ENCODE peak calls at places on chromosomes 7 and 10, in ten cellular contexts. B is GM12878, S is GM23338, Y is HL-60, D is prostate gland, I is HCT116, X is spleen, O is GM12892, Z is Panc1, P is SK-N-SH. G is an unnamed sample.
A peak's percentile ranks its signal among the peaks of the same experiment; 100 is the strongest.

GRCh38 chr10:50417486-50417905 is 166.2 kb upstream of the ASAH2 start:
- DNase-seq in B (no peak), S (peak; percentile 18), Y (no peak), D (no peak), I (no peak), X (no peak), O (no peak), Z (no peak), P (peak; percentile 11), G (peak; percentile 50)

GRCh38 chr7:51369746-51370145 is 53.1 kb upstream of the COBL start:
- DNase-seq in B (no peak), S (peak; percentile 60), Y (no peak), D (no peak), I (no peak), X (no peak), O (no peak), Z (no peak), P (no peak), G (no peak)

GRCh38 chr7:98994046-98994944 is 116.0 kb downstream of the TRRAP start:
- DNase-seq in B (no peak), S (no peak), Y (no peak), D (no peak), I (no peak), X (no peak), O (no peak), Z (no peak), P (no peak), G (no peak)

GRCh38 chr7:36653011-36653670 is 71.2 kb downstream of the AOAH start:
- DNase-seq in B (no peak), S (no peak), Y (no peak), D (no peak), I (no peak), X (no peak), O (no peak), Z (no peak), P (no peak), G (no peak)

GRCh38 chr7:101169838-101170531 is 4.6 kb upstream of the VGF start:
- DNase-seq in B (no peak), S (peak; percentile 83), Y (no peak), D (peak; percentile 47), I (no peak), X (peak; percentile 93), O (peak; percentile 78), Z (no peak), P (peak; percentile 94), G (peak; percentile 71)

GRCh38 chr7:24576171-24577052 is 3.2 kb downstream of the PALS2 start:
- DNase-seq in B (peak; percentile 64), S (peak; percentile 83), Y (peak; percentile 42), D (peak; percentile 69), I (peak; percentile 48), X (no peak), O (no peak), Z (peak; percentile 53), P (peak; percentile 74), G (peak; percentile 73)

GRCh38 chr10:85175635-85176034 is 847.2 kb downstream of the CCSER2 start:
- DNase-seq in B (no peak), S (peak; percentile 20), Y (no peak), D (no peak), I (no peak), X (no peak), O (no peak), Z (no peak), P (no peak), G (no peak)

GRCh38 chr10:71494980-71495381 is 98.3 kb downstream of the CDH23 start:
- DNase-seq in B (peak; percentile 34), S (no peak), Y (no peak), D (no peak), I (no peak), X (peak; percentile 69), O (no peak), Z (no peak), P (no peak), G (no peak)

GRCh38 chr10:114987995-114988394 is 50.0 kb downstream of the TRUB1 start:
- DNase-seq in B (no peak), S (no peak), Y (no peak), D (no peak), I (no peak), X (no peak), O (no peak), Z (no peak), P (no peak), G (peak; percentile 41)

GRCh38 chr10:71219918-71220688 is 7.7 kb downstream of the UNC5B start:
- DNase-seq in B (no peak), S (no peak), Y (no peak), D (no peak), I (no peak), X (peak; percentile 21), O (no peak), Z (no peak), P (no peak), G (no peak)

GRCh38 chr10:70664702-70665195 is 7.6 kb upstream of the ADAMTS14 start:
- DNase-seq in B (no peak), S (no peak), Y (no peak), D (no peak), I (no peak), X (peak; percentile 18), O (no peak), Z (no peak), P (peak; percentile 78), G (no peak)

GRCh38 chr10:109593686-109594085 is 329.6 kb downstream of the XPNPEP1 start:
- DNase-seq in B (no peak), S (no peak), Y (no peak), D (no peak), I (no peak), X (no peak), O (no peak), Z (no peak), P (no peak), G (no peak)

GRCh38 chr7:137970263-137970975 is 31.5 kb downstream of the CREB3L2 start:
- DNase-seq in B (no peak), S (no peak), Y (no peak), D (peak; percentile 75), I (no peak), X (no peak), O (no peak), Z (no peak), P (no peak), G (peak; percentile 84)

GRCh38 chr10:122258136-122259074 is 12.7 kb upstream of the BTBD16 start:
- DNase-seq in B (no peak), S (peak; percentile 70), Y (no peak), D (no peak), I (no peak), X (peak; percentile 62), O (no peak), Z (no peak), P (no peak), G (no peak)

DNA sequence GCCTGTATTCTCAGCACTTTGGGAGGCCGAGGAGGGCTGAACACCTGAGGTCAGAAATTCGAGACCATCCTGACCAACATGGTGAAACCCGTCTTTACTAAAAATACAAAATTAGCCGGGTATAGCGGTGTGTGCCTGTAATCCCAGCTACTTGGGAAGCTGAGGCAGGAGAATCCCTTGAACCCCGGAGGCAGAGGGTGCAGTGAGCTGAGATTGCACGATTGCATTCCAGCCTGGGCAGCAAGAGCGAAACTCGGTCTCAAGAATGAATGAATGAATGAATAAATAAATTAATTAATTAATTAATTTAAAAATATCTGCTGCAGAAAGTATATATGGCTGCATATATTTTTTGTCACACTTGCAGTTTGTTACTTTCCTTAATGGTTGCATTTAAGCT is 781.8 kb downstream of the DNAJB9 start:
- DNase-seq in B (no peak), S (no peak), Y (no peak), D (no peak), I (no peak), X (no peak), O (no peak), Z (no peak), P (no peak), G (no peak)
- TF ChIP-seq POLR2AphosphoS5 in B (no peak), S (no peak), Y (no peak), D (no peak), I (no peak), X (no peak), O (no peak), Z (no peak), P (no peak), G (no peak)

DNA sequence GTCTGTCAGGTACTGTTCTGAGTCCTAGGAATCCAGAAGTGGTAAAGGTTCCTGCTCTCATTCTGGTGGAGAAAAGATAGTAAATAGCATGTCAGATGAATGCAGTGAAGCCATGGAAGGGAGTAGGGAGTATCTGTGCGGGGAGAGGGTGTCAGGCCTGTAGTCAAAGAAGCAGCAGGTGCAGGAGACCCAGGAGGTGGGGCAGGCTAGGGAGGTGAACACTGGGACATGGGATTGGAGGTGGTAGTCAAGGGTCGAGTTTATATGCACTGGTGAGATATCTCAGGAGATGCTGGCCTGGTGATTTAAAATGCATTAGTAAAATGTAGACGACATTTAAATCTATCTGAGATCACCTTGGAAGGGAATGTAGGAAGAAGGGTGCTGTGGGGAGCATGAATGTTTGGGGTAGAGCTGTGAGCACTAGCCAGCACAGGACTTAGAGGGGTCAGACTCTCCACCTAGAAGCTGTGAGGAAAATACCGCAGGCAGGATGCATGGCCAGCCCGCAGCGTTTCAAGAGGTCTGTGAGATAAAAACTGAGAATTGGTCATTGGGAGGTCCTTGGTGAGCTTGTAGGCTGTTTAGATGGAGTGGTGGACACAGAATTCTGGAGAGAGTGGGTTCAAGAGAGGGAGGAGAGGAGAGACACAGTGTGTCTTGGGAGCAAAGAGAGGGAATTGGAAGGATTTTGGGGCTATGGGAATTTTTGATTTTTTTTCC is 6.8 kb downstream of the GTPBP4 start:
- DNase-seq in B (no peak), S (no peak), Y (no peak), D (no peak), I (no peak), X (no peak), O (no peak), Z (no peak), P (no peak), G (no peak)
- TF ChIP-seq POLR2AphosphoS5 in B (peak; percentile 51), S (no peak), Y (no peak), D (no peak), I (no peak), X (no peak), O (peak; percentile 35), Z (no peak), P (no peak), G (no peak)

DNA sequence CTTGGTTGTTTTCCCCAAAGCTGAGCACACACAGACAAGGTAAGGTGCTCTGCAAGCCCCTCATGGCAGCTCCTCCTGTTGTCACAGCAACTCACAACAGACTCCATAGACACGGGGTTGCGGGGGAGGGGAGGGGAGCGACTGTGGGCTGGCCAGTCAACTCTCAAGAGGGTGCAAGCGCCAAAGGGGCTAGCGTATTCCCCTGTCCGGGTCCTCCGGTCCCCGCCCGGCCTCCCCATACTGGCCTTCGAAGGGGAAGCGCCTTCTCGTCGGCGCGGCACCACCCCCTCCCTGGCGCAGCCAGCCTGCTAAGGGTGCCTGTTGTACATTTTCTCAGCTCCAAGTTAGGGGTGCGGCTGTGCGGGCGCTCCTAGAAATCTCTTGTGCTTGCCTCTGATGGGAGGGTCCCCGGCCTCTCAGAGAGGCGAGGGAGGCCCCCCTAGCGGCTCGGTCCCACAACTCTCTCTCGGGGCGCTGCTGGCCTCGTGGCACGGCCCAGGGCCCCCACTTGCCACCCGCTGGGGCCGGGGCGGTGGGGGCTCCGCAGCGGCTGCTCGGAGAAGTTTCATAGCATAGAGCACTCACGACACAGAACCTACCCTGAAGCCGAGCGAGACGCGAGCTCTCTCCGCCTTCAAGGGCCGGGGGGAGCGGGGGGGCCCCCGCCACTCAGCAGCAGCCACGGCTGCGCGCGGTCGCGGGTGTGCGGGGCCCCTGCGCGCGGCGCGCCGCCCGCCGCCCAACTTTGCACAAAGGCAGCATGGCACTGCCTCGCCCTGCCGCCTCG is 420 bp downstream of the RHOBTB1 start:
- DNase-seq in B (no peak), S (peak; percentile 81), Y (peak; percentile 17), D (peak; percentile 21), I (peak; percentile 3), X (peak; percentile 90), O (no peak), Z (no peak), P (peak; percentile 78), G (peak; percentile 71)
- TF ChIP-seq POLR2AphosphoS5 in B (no peak), S (peak; percentile 37), Y (no peak), D (no peak), I (no peak), X (peak; percentile 30), O (no peak), Z (no peak), P (no peak), G (peak; percentile 72)

GRCh38 chr10:66860376-66860945 is 65.4 kb upstream of the LRRTM3 start:
- DNase-seq in B (no peak), S (no peak), Y (no peak), D (no peak), I (no peak), X (no peak), O (no peak), Z (no peak), P (no peak), G (no peak)
- TF ChIP-seq POLR2AphosphoS5 in B (no peak), S (no peak), Y (no peak), D (no peak), I (no peak), X (no peak), O (no peak), Z (no peak), P (no peak), G (no peak)